ENCODE peak calls at places on chromosomes 13 and 19, in seven cellular contexts. One of them, this sample, is unnamed.
A peak's percentile ranks its signal among the peaks of the same experiment; 100 is the strongest.

GRCh38 chr19:18292460-18292809 is 11.0 kb upstream of the JUND start:
- DNase-seq in GM23338: peak; percentile 70
- DNase-seq in HCT116: no peak
- DNase-seq in SK-N-SH: no peak
- DNase-seq in K562: no peak
- DNase-seq in Panc1: no peak
- DNase-seq in HepG2: no peak
- DNase-seq in this sample: peak; percentile 54

GRCh38 chr19:13920940-13921744 is 15.1 kb downstream of the CC2D1A start:
- DNase-seq in GM23338: peak; percentile 76
- DNase-seq in HCT116: peak; percentile 39
- DNase-seq in SK-N-SH: peak; percentile 77
- DNase-seq in K562: peak; percentile 77
- DNase-seq in Panc1: no peak
- DNase-seq in HepG2: peak; percentile 57
- DNase-seq in this sample: peak; percentile 69

GRCh38 chr19:55418185-55418584 is 10.6 kb upstream of the UBE2S start:
- DNase-seq in GM23338: peak; percentile 92
- DNase-seq in HCT116: peak; percentile 74
- DNase-seq in SK-N-SH: peak; percentile 83
- DNase-seq in K562: peak; percentile 80
- DNase-seq in Panc1: peak; percentile 60
- DNase-seq in HepG2: peak; percentile 70
- DNase-seq in this sample: peak; percentile 68

GRCh38 chr13:113842336-113843062 is 21.4 kb downstream of the GAS6 start:
- DNase-seq in GM23338: no peak
- DNase-seq in HCT116: no peak
- DNase-seq in SK-N-SH: no peak
- DNase-seq in K562: no peak
- DNase-seq in Panc1: no peak
- DNase-seq in HepG2: no peak
- DNase-seq in this sample: no peak

GRCh38 chr13:99277629-99278028 is 19.4 kb upstream of the GPR18 start:
- DNase-seq in GM23338: no peak
- DNase-seq in HCT116: no peak
- DNase-seq in SK-N-SH: no peak
- DNase-seq in K562: no peak
- DNase-seq in Panc1: no peak
- DNase-seq in HepG2: no peak
- DNase-seq in this sample: peak; percentile 70

GRCh38 chr19:49652723-49653465 is 10.9 kb downstream of the SCAF1 start:
- DNase-seq in GM23338: no peak
- DNase-seq in HCT116: no peak
- DNase-seq in SK-N-SH: no peak
- DNase-seq in K562: no peak
- DNase-seq in Panc1: no peak
- DNase-seq in HepG2: no peak
- DNase-seq in this sample: no peak

GRCh38 chr13:93066187-93066586 is 160.4 kb upstream of the GPC6 start:
- DNase-seq in GM23338: no peak
- DNase-seq in HCT116: no peak
- DNase-seq in SK-N-SH: no peak
- DNase-seq in K562: no peak
- DNase-seq in Panc1: no peak
- DNase-seq in HepG2: no peak
- DNase-seq in this sample: no peak

GRCh38 chr13:104253063-104253680 is 1187.0 kb upstream of the SLC10A2 start:
- DNase-seq in GM23338: peak; percentile 56
- DNase-seq in HCT116: no peak
- DNase-seq in SK-N-SH: no peak
- DNase-seq in K562: no peak
- DNase-seq in Panc1: no peak
- DNase-seq in HepG2: no peak
- DNase-seq in this sample: no peak

GRCh38 chr19:45175663-45176345 is 2.2 kb downstream of the TRAPPC6A start:
- DNase-seq in GM23338: no peak
- DNase-seq in HCT116: no peak
- DNase-seq in SK-N-SH: no peak
- DNase-seq in K562: no peak
- DNase-seq in Panc1: no peak
- DNase-seq in HepG2: no peak
- DNase-seq in this sample: no peak

GRCh38 chr19:31499826-31500539 is 150.7 kb upstream of the TSHZ3 start:
- DNase-seq in GM23338: no peak
- DNase-seq in HCT116: no peak
- DNase-seq in SK-N-SH: no peak
- DNase-seq in K562: no peak
- DNase-seq in Panc1: no peak
- DNase-seq in HepG2: no peak
- DNase-seq in this sample: no peak

GRCh38 chr13:111429064-111429558 is 108.7 kb downstream of the TEX29 start:
- DNase-seq in GM23338: peak; percentile 81
- DNase-seq in HCT116: peak; percentile 58
- DNase-seq in SK-N-SH: peak; percentile 54
- DNase-seq in K562: peak; percentile 42
- DNase-seq in Panc1: no peak
- DNase-seq in HepG2: peak; percentile 49
- DNase-seq in this sample: no peak

GRCh38 chr19:14496029-14496848 is at the start of gene GIPC1:
- DNase-seq in GM23338: peak; percentile 99
- DNase-seq in HCT116: peak; percentile 97
- DNase-seq in SK-N-SH: peak; percentile 100
- DNase-seq in K562: peak; percentile 97
- DNase-seq in Panc1: peak; percentile 76
- DNase-seq in HepG2: peak; percentile 96
- DNase-seq in this sample: peak; percentile 95

GRCh38 chr13:22112956-22113750 is 442.3 kb downstream of the FGF9 start:
- DNase-seq in GM23338: no peak
- DNase-seq in HCT116: no peak
- DNase-seq in SK-N-SH: no peak
- DNase-seq in K562: no peak
- DNase-seq in Panc1: no peak
- DNase-seq in HepG2: no peak
- DNase-seq in this sample: no peak

GRCh38 chr13:113448885-113449692 is 4.2 kb downstream of the ADPRHL1 start:
- DNase-seq in GM23338: no peak
- DNase-seq in HCT116: peak; percentile 96
- DNase-seq in SK-N-SH: no peak
- DNase-seq in K562: peak; percentile 93
- DNase-seq in Panc1: peak; percentile 62
- DNase-seq in HepG2: peak; percentile 91
- DNase-seq in this sample: no peak

GRCh38 chr13:48783181-48783630 is 129.5 kb downstream of the CYSLTR2 start:
- DNase-seq in GM23338: no peak
- DNase-seq in HCT116: no peak
- DNase-seq in SK-N-SH: no peak
- DNase-seq in K562: peak; percentile 6
- DNase-seq in Panc1: peak; percentile 4
- DNase-seq in HepG2: peak; percentile 63
- DNase-seq in this sample: peak; percentile 98

DNA sequence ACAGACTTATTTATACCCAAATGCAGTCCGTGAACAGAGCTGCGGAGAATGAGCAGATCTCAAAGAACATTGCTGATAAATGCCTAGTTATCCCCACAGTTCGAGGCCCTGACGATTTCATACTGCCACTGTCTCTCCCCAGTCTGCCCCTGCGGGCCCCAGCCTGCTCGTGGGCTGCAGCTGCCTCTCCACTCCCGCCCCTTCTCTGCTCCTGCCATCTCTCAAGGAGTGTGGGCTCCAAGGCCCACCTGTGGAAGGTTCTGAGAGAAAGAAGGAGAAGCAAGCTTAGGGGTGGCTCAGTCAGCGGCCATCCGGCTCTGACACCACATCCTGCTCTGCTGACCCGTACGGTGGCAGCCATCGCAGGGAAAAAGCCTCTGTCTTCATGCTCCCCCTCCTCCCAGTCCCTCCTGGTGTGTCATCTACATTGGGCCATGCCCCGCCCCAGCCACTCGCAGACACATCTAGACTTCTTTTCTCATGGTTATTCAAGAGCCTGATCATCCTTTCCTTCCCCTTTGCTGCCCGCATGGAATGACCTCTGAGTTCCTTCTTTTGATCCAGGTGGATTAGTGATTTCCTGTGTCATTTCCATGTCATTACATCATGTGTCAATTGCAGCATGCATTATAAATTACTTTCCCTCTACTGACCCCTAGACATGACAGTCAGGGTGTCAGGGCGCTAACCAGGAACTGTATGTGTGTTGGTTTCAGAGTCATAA is 51.9 kb downstream of the EPS15L1 start:
- DNase-seq in GM23338: peak; percentile 24
- DNase-seq in HCT116: no peak
- DNase-seq in SK-N-SH: no peak
- DNase-seq in K562: no peak
- DNase-seq in Panc1: no peak
- DNase-seq in HepG2: no peak
- DNase-seq in this sample: peak; percentile 11
- TF ChIP-seq POLR2AphosphoS5 in GM23338: no peak
- TF ChIP-seq POLR2AphosphoS5 in HCT116: no peak
- TF ChIP-seq POLR2AphosphoS5 in SK-N-SH: no peak
- TF ChIP-seq POLR2AphosphoS5 in K562: no peak
- TF ChIP-seq POLR2AphosphoS5 in Panc1: no peak
- TF ChIP-seq POLR2AphosphoS5 in HepG2: no peak
- TF ChIP-seq POLR2AphosphoS5 in this sample: no peak

DNA sequence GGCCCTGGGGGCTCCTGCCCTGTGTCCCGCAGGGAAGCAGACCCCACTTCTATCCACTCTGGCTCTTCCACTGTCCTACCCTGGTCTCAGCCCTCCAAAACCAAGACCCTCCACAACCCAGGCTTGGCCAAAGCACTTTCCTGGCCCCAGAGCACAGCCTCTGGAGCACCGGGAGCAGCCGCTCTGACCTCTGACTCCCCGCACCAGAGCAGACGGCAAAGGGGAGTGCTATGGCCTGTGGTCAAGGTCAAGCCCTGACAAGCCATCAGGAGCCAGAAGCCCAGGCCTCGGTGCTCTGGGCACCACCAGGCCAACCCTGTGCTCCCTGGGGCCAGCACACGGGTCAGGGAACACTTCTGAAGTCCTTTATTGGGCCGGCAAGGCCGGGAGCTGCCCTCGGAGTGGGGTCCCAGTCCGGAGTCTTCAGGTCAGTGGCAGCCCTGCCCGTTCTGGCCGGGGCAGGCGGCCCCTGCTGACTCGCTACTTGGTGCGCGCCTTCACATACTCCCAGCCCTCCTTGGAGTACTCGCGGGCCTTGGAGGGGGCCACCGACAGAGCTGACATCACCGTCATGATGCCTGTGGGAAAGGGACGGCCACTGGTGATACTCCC is 2.1 kb downstream of the MICOS13 start:
- DNase-seq in GM23338: no peak
- DNase-seq in HCT116: no peak
- DNase-seq in SK-N-SH: no peak
- DNase-seq in K562: no peak
- DNase-seq in Panc1: no peak
- DNase-seq in HepG2: no peak
- DNase-seq in this sample: no peak
- TF ChIP-seq REST in GM23338: no peak
- TF ChIP-seq REST in HCT116: no peak
- TF ChIP-seq REST in SK-N-SH: no peak
- TF ChIP-seq REST in K562: no peak
- TF ChIP-seq REST in Panc1: no peak
- TF ChIP-seq REST in HepG2: no peak
- TF ChIP-seq REST in this sample: no peak

DNA sequence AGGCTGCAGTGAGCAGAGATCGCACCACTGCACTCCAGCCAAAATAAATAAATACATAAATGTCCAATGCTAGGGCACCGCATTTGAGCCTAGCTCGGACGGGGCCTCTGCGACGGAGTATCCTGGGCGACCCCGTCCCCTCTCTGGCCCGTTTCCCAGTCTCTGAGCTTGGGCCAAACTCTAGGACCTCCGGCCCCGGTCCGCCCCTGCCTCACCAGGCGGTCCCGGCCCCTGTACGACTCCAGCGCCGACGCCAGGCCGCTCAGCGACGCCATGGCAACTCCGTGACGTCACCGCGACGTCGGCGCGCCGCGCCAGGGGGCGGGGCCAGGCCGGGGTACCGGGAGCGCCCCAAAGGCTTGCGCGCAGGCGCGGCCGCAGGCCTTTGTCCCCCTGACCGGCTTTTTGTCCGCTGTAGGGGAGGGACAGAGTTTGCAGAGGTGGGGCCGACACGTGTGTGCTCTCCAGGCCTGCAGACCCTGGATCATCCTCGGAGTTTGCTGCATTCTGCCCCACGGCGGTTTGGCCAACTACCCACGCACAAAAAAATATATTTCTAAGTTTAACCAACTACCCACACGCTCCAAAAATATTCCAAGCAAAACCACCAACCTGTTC is at the start of gene PEX11G:
- DNase-seq in GM23338: peak; percentile 94
- DNase-seq in HCT116: peak; percentile 75
- DNase-seq in SK-N-SH: peak; percentile 99
- DNase-seq in K562: peak; percentile 96
- DNase-seq in Panc1: peak; percentile 39
- DNase-seq in HepG2: no peak
- DNase-seq in this sample: peak; percentile 59
- TF ChIP-seq POLR2AphosphoS5 in GM23338: peak; percentile 86
- TF ChIP-seq POLR2AphosphoS5 in HCT116: peak; percentile 93
- TF ChIP-seq POLR2AphosphoS5 in SK-N-SH: peak; percentile 85
- TF ChIP-seq POLR2AphosphoS5 in K562: peak; percentile 48
- TF ChIP-seq POLR2AphosphoS5 in Panc1: no peak
- TF ChIP-seq POLR2AphosphoS5 in HepG2: no peak
- TF ChIP-seq POLR2AphosphoS5 in this sample: no peak

GRCh38 chr19:7829561-7830271 is at the start of gene EVI5L:
- DNase-seq in GM23338: peak; percentile 100
- DNase-seq in HCT116: peak; percentile 100
- DNase-seq in SK-N-SH: peak; percentile 100
- DNase-seq in K562: peak; percentile 99
- DNase-seq in Panc1: peak; percentile 99
- DNase-seq in HepG2: peak; percentile 99
- DNase-seq in this sample: peak; percentile 100

GRCh38 chr19:7832009-7832408 is 2.0 kb downstream of the EVI5L start:
- DNase-seq in GM23338: no peak
- DNase-seq in HCT116: no peak
- DNase-seq in SK-N-SH: no peak
- DNase-seq in K562: no peak
- DNase-seq in Panc1: no peak
- DNase-seq in HepG2: no peak
- DNase-seq in this sample: no peak

GRCh38 chr19:7831452-7831851 is 1.4 kb downstream of the EVI5L start:
- DNase-seq in GM23338: peak; percentile 84
- DNase-seq in HCT116: peak; percentile 66
- DNase-seq in SK-N-SH: no peak
- DNase-seq in K562: peak; percentile 66
- DNase-seq in Panc1: no peak
- DNase-seq in HepG2: peak; percentile 70
- DNase-seq in this sample: no peak

GRCh38 chr19:7830272-7830771 is 304 bp downstream of the EVI5L start:
- DNase-seq in GM23338: no peak
- DNase-seq in HCT116: no peak
- DNase-seq in SK-N-SH: no peak
- DNase-seq in K562: no peak
- DNase-seq in Panc1: no peak
- DNase-seq in HepG2: no peak
- DNase-seq in this sample: no peak

DNA sequence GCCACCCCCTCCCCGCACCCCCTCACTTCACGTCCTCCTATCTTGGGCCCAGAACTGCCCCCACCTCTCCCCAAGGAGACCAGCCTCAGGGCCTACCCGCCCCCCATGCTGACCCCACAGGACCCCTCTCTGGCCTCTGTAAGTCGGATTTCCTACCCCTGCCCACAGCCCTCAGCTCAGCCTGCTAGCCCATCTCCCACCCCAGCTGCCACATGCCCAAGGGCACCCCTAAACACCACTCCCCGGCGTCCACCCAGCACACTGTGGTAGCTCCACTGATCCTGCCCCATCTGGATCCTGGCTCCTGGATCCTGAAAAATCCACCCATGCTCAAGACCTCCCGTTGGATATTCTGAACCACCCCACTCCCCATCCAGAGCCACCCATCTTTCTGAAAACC is 805 bp downstream of the EVI5L start:
- DNase-seq in GM23338: no peak
- DNase-seq in HCT116: no peak
- DNase-seq in SK-N-SH: no peak
- DNase-seq in K562: no peak
- DNase-seq in Panc1: no peak
- DNase-seq in HepG2: no peak
- DNase-seq in this sample: no peak
- TF ChIP-seq REST in GM23338: no peak
- TF ChIP-seq REST in HCT116: no peak
- TF ChIP-seq REST in SK-N-SH: no peak
- TF ChIP-seq REST in K562: no peak
- TF ChIP-seq REST in Panc1: no peak
- TF ChIP-seq REST in HepG2: no peak
- TF ChIP-seq REST in this sample: no peak